ENCODE peak calls at places on chromosomes 13 and 19, in seven cellular contexts. One of them, this sample, is unnamed.
A peak's percentile ranks its signal among the peaks of the same experiment; 100 is the strongest.

GRCh38 chr19:13149628-13150186 is 468 bp downstream of the STX10 start:
- DNase-seq in neuronal stem cell: peak; percentile 27
- DNase-seq in lower leg skin: peak; percentile 33
- DNase-seq in adrenal gland: peak; percentile 64
- DNase-seq in effector memory CD4-positive, alpha-beta T cell: no peak
- DNase-seq in AG09309: no peak
- DNase-seq in epithelial cell of esophagus: peak; percentile 38
- DNase-seq in this sample: no peak

GRCh38 chr13:32199168-32199567 is 116.0 kb downstream of the ZAR1L start:
- DNase-seq in neuronal stem cell: no peak
- DNase-seq in lower leg skin: no peak
- DNase-seq in adrenal gland: no peak
- DNase-seq in effector memory CD4-positive, alpha-beta T cell: no peak
- DNase-seq in AG09309: no peak
- DNase-seq in epithelial cell of esophagus: no peak
- DNase-seq in this sample: no peak

GRCh38 chr13:27186295-27186694 is 14.7 kb upstream of the USP12 start:
- DNase-seq in neuronal stem cell: no peak
- DNase-seq in lower leg skin: no peak
- DNase-seq in adrenal gland: no peak
- DNase-seq in effector memory CD4-positive, alpha-beta T cell: no peak
- DNase-seq in AG09309: no peak
- DNase-seq in epithelial cell of esophagus: peak; percentile 86
- DNase-seq in this sample: no peak

GRCh38 chr19:4851551-4852290 is 15.7 kb downstream of the PLIN3 start:
- DNase-seq in neuronal stem cell: peak; percentile 59
- DNase-seq in lower leg skin: peak; percentile 42
- DNase-seq in adrenal gland: peak; percentile 66
- DNase-seq in effector memory CD4-positive, alpha-beta T cell: peak; percentile 69
- DNase-seq in AG09309: no peak
- DNase-seq in epithelial cell of esophagus: peak; percentile 55
- DNase-seq in this sample: no peak

GRCh38 chr19:5086725-5087439 is 118.0 kb downstream of the KDM4B start:
- DNase-seq in neuronal stem cell: no peak
- DNase-seq in lower leg skin: no peak
- DNase-seq in adrenal gland: no peak
- DNase-seq in effector memory CD4-positive, alpha-beta T cell: no peak
- DNase-seq in AG09309: no peak
- DNase-seq in epithelial cell of esophagus: no peak
- DNase-seq in this sample: no peak

GRCh38 chr13:48194392-48194754 is 38.6 kb upstream of the ITM2B start:
- DNase-seq in neuronal stem cell: no peak
- DNase-seq in lower leg skin: no peak
- DNase-seq in adrenal gland: no peak
- DNase-seq in effector memory CD4-positive, alpha-beta T cell: no peak
- DNase-seq in AG09309: no peak
- DNase-seq in epithelial cell of esophagus: peak; percentile 59
- DNase-seq in this sample: no peak

GRCh38 chr19:39082167-39082566 is 2.0 kb upstream of the ACP7 start:
- DNase-seq in neuronal stem cell: no peak
- DNase-seq in lower leg skin: no peak
- DNase-seq in adrenal gland: no peak
- DNase-seq in effector memory CD4-positive, alpha-beta T cell: no peak
- DNase-seq in AG09309: no peak
- DNase-seq in epithelial cell of esophagus: no peak
- DNase-seq in this sample: no peak

GRCh38 chr13:48585456-48585840 is 52.6 kb upstream of the RCBTB2 start:
- DNase-seq in neuronal stem cell: peak; percentile 43
- DNase-seq in lower leg skin: peak; percentile 47
- DNase-seq in adrenal gland: no peak
- DNase-seq in effector memory CD4-positive, alpha-beta T cell: no peak
- DNase-seq in AG09309: peak; percentile 52
- DNase-seq in epithelial cell of esophagus: no peak
- DNase-seq in this sample: peak; percentile 79

GRCh38 chr19:38375748-38376147 is 1.4 kb downstream of the PSMD8 start:
- DNase-seq in neuronal stem cell: no peak
- DNase-seq in lower leg skin: no peak
- DNase-seq in adrenal gland: no peak
- DNase-seq in effector memory CD4-positive, alpha-beta T cell: no peak
- DNase-seq in AG09309: no peak
- DNase-seq in epithelial cell of esophagus: peak; percentile 31
- DNase-seq in this sample: no peak

GRCh38 chr19:4633140-4633967 is 6.0 kb upstream of the TNFAIP8L1 start:
- DNase-seq in neuronal stem cell: no peak
- DNase-seq in lower leg skin: no peak
- DNase-seq in adrenal gland: peak; percentile 64
- DNase-seq in effector memory CD4-positive, alpha-beta T cell: peak; percentile 37
- DNase-seq in AG09309: no peak
- DNase-seq in epithelial cell of esophagus: peak; percentile 87
- DNase-seq in this sample: no peak

GRCh38 chr19:17871878-17872250 is at the start of gene SLC5A5:
- DNase-seq in neuronal stem cell: no peak
- DNase-seq in lower leg skin: no peak
- DNase-seq in adrenal gland: no peak
- DNase-seq in effector memory CD4-positive, alpha-beta T cell: no peak
- DNase-seq in AG09309: no peak
- DNase-seq in epithelial cell of esophagus: no peak
- DNase-seq in this sample: no peak

GRCh38 chr13:40165533-40165932 is 500.9 kb downstream of the FOXO1 start:
- DNase-seq in neuronal stem cell: no peak
- DNase-seq in lower leg skin: no peak
- DNase-seq in adrenal gland: no peak
- DNase-seq in effector memory CD4-positive, alpha-beta T cell: no peak
- DNase-seq in AG09309: no peak
- DNase-seq in epithelial cell of esophagus: no peak
- DNase-seq in this sample: no peak

GRCh38 chr19:8641908-8642547 is 11.6 kb downstream of the NFILZ start:
- DNase-seq in neuronal stem cell: no peak
- DNase-seq in lower leg skin: peak; percentile 24
- DNase-seq in adrenal gland: no peak
- DNase-seq in effector memory CD4-positive, alpha-beta T cell: no peak
- DNase-seq in AG09309: no peak
- DNase-seq in epithelial cell of esophagus: peak; percentile 39
- DNase-seq in this sample: peak; percentile 75

GRCh38 chr19:18800636-18801035 is 9.5 kb upstream of the COMP start:
- DNase-seq in neuronal stem cell: no peak
- DNase-seq in lower leg skin: no peak
- DNase-seq in adrenal gland: no peak
- DNase-seq in effector memory CD4-positive, alpha-beta T cell: no peak
- DNase-seq in AG09309: no peak
- DNase-seq in epithelial cell of esophagus: no peak
- DNase-seq in this sample: no peak

GRCh38 chr13:33285420-33286124 is at the start of gene STARD13:
- DNase-seq in neuronal stem cell: peak; percentile 78
- DNase-seq in lower leg skin: peak; percentile 96
- DNase-seq in adrenal gland: peak; percentile 93
- DNase-seq in effector memory CD4-positive, alpha-beta T cell: no peak
- DNase-seq in AG09309: peak; percentile 93
- DNase-seq in epithelial cell of esophagus: peak; percentile 94
- DNase-seq in this sample: peak; percentile 96

GRCh38 chr13:109785141-109785891 is 1.1 kb downstream of the IRS2 start:
- DNase-seq in neuronal stem cell: no peak
- DNase-seq in lower leg skin: peak; percentile 32
- DNase-seq in adrenal gland: peak; percentile 60
- DNase-seq in effector memory CD4-positive, alpha-beta T cell: no peak
- DNase-seq in AG09309: no peak
- DNase-seq in epithelial cell of esophagus: peak; percentile 75
- DNase-seq in this sample: no peak

DNA sequence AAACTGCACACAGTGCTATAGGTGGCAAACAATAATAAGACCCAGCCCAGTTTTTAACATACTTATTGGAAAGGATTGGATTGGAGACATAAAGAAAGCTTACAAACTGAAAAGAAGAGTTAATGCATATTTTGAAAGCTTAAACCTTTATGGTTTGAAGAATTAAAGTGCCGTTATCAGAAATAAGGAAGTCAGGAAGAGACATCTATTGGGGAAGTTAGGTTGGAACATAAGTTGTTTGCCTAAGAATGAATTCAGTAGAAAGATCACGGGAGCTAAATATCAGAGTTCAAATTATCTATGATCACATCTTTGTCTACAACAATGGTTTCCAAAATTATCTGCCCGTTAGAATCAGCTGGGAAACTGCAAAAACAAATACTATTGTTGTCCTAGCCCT is 767.9 kb downstream of the PCDH9 start:
- DNase-seq in neuronal stem cell: no peak
- DNase-seq in lower leg skin: no peak
- DNase-seq in adrenal gland: no peak
- DNase-seq in effector memory CD4-positive, alpha-beta T cell: no peak
- DNase-seq in AG09309: no peak
- DNase-seq in epithelial cell of esophagus: no peak
- DNase-seq in this sample: no peak
- H3K4me3 ChIP-seq in neuronal stem cell: no peak overlapping the region
- H3K4me3 ChIP-seq in lower leg skin: no peak overlapping the region
- H3K4me3 ChIP-seq in adrenal gland: no peak overlapping the region
- H3K4me3 ChIP-seq in effector memory CD4-positive, alpha-beta T cell: no peak overlapping the region
- H3K4me3 ChIP-seq in AG09309: no peak overlapping the region
- H3K4me3 ChIP-seq in epithelial cell of esophagus: no peak overlapping the region
- H3K4me3 ChIP-seq in this sample: no peak overlapping the region

GRCh38 chr13:99660101-99660500 is 158.8 kb downstream of the TM9SF2 start:
- DNase-seq in neuronal stem cell: no peak
- DNase-seq in lower leg skin: no peak
- DNase-seq in adrenal gland: no peak
- DNase-seq in effector memory CD4-positive, alpha-beta T cell: no peak
- DNase-seq in AG09309: no peak
- DNase-seq in epithelial cell of esophagus: no peak
- DNase-seq in this sample: no peak

GRCh38 chr13:99659234-99659633 is 158.0 kb downstream of the TM9SF2 start:
- DNase-seq in neuronal stem cell: no peak
- DNase-seq in lower leg skin: no peak
- DNase-seq in adrenal gland: no peak
- DNase-seq in effector memory CD4-positive, alpha-beta T cell: no peak
- DNase-seq in AG09309: no peak
- DNase-seq in epithelial cell of esophagus: no peak
- DNase-seq in this sample: no peak

GRCh38 chr13:99657848-99658265 is 156.6 kb downstream of the TM9SF2 start:
- DNase-seq in neuronal stem cell: no peak
- DNase-seq in lower leg skin: no peak
- DNase-seq in adrenal gland: no peak
- DNase-seq in effector memory CD4-positive, alpha-beta T cell: peak; percentile 17
- DNase-seq in AG09309: no peak
- DNase-seq in epithelial cell of esophagus: no peak
- DNase-seq in this sample: no peak

GRCh38 chr13:99656843-99657506 is 155.7 kb downstream of the TM9SF2 start:
- DNase-seq in neuronal stem cell: no peak
- DNase-seq in lower leg skin: no peak
- DNase-seq in adrenal gland: no peak
- DNase-seq in effector memory CD4-positive, alpha-beta T cell: no peak
- DNase-seq in AG09309: no peak
- DNase-seq in epithelial cell of esophagus: no peak
- DNase-seq in this sample: no peak

GRCh38 chr13:99658266-99658991 is 157.2 kb downstream of the TM9SF2 start:
- DNase-seq in neuronal stem cell: peak; percentile 65
- DNase-seq in lower leg skin: peak; percentile 19
- DNase-seq in adrenal gland: no peak
- DNase-seq in effector memory CD4-positive, alpha-beta T cell: peak; percentile 42
- DNase-seq in AG09309: peak; percentile 32
- DNase-seq in epithelial cell of esophagus: peak; percentile 24
- DNase-seq in this sample: peak; percentile 69
- H3K4me3 ChIP-seq in neuronal stem cell: peak overlapping the region; percentile 57
- H3K4me3 ChIP-seq in lower leg skin: peak overlapping the region; percentile 22
- H3K4me3 ChIP-seq in adrenal gland: peak overlapping the region; percentile 29
- H3K4me3 ChIP-seq in effector memory CD4-positive, alpha-beta T cell: peak overlapping the region; percentile 38
- H3K4me3 ChIP-seq in AG09309: peak overlapping the region; percentile 47
- H3K4me3 ChIP-seq in epithelial cell of esophagus: peak overlapping the region; percentile 34
- H3K4me3 ChIP-seq in this sample: peak overlapping the region; percentile 32

GRCh38 chr13:112892759-112893569 is 76.0 kb upstream of the MCF2L start:
- DNase-seq in neuronal stem cell: peak; percentile 18
- DNase-seq in lower leg skin: no peak
- DNase-seq in adrenal gland: no peak
- DNase-seq in effector memory CD4-positive, alpha-beta T cell: no peak
- DNase-seq in AG09309: no peak
- DNase-seq in epithelial cell of esophagus: no peak
- DNase-seq in this sample: no peak
- H3K4me3 ChIP-seq in neuronal stem cell: peak overlapping the region; percentile 44
- H3K4me3 ChIP-seq in lower leg skin: no peak overlapping the region
- H3K4me3 ChIP-seq in adrenal gland: no peak overlapping the region
- H3K4me3 ChIP-seq in effector memory CD4-positive, alpha-beta T cell: no peak overlapping the region
- H3K4me3 ChIP-seq in AG09309: no peak overlapping the region
- H3K4me3 ChIP-seq in epithelial cell of esophagus: no peak overlapping the region
- H3K4me3 ChIP-seq in this sample: no peak overlapping the region

GRCh38 chr13:36076211-36076610 is 55.0 kb downstream of the DCLK1 start:
- DNase-seq in neuronal stem cell: no peak
- DNase-seq in lower leg skin: no peak
- DNase-seq in adrenal gland: no peak
- DNase-seq in effector memory CD4-positive, alpha-beta T cell: no peak
- DNase-seq in AG09309: no peak
- DNase-seq in epithelial cell of esophagus: no peak
- DNase-seq in this sample: no peak
- H3K4me3 ChIP-seq in neuronal stem cell: no peak overlapping the region
- H3K4me3 ChIP-seq in lower leg skin: no peak overlapping the region
- H3K4me3 ChIP-seq in adrenal gland: no peak overlapping the region
- H3K4me3 ChIP-seq in effector memory CD4-positive, alpha-beta T cell: no peak overlapping the region
- H3K4me3 ChIP-seq in AG09309: no peak overlapping the region
- H3K4me3 ChIP-seq in epithelial cell of esophagus: no peak overlapping the region
- H3K4me3 ChIP-seq in this sample: no peak overlapping the region

GRCh38 chr19:37007587-37008220 is 70.5 kb upstream of the ZNF420 start:
- DNase-seq in neuronal stem cell: no peak
- DNase-seq in lower leg skin: no peak
- DNase-seq in adrenal gland: peak; percentile 70
- DNase-seq in effector memory CD4-positive, alpha-beta T cell: peak; percentile 6
- DNase-seq in AG09309: peak; percentile 7
- DNase-seq in epithelial cell of esophagus: no peak
- DNase-seq in this sample: no peak
- H3K4me3 ChIP-seq in neuronal stem cell: no peak overlapping the region
- H3K4me3 ChIP-seq in lower leg skin: no peak overlapping the region
- H3K4me3 ChIP-seq in adrenal gland: peak overlapping the region; percentile 23
- H3K4me3 ChIP-seq in effector memory CD4-positive, alpha-beta T cell: peak overlapping the region; percentile 34
- H3K4me3 ChIP-seq in AG09309: peak overlapping the region; percentile 36
- H3K4me3 ChIP-seq in epithelial cell of esophagus: peak overlapping the region; percentile 28
- H3K4me3 ChIP-seq in this sample: peak overlapping the region; percentile 0

This sample was measured in astrocyte of the cerebellum.